ENCODE peak calls at places on chromosomes 1 and 21, in nine cellular contexts. Y is IMR-90, J is AG04450, F is H9, D is SJSA1, E is neural progenitor cell, B is SK-N-SH, T is PC-9, O is HL-60. W is an unnamed sample. For H3K27me3, the result is how much of the 10 kb centered on the place peaks cover.

GRCh38 chr1:248756636-248757035 is 1.1 kb upstream of the LYPD8 start:
- DNase-seq in Y (no peak), J (no peak), F (no peak), D (no peak), E (no peak), B (no peak), T (no peak), O (no peak), W (no peak)

GRCh38 chr1:31625180-31625514 is 7.7 kb downstream of the HCRTR1 start:
- DNase-seq in Y (no peak), J (no peak), F (no peak), D (no peak), E (no peak), B (no peak), T (no peak), O (no peak), W (no peak)

GRCh38 chr1:197733324-197733723 is 42.0 kb downstream of the DENND1B start:
- DNase-seq in Y (no peak), J (no peak), F (no peak), D (no peak), E (peak), B (no peak), T (no peak), O (no peak), W (no peak)

GRCh38 chr1:43172532-43172972 is 422 bp downstream of the CFAP57 start:
- DNase-seq in Y (peak), J (peak), F (peak), D (peak), E (peak), B (peak), T (no peak), O (peak), W (no peak)

GRCh38 chr1:86441581-86441980 is 17.6 kb downstream of the CLCA2 start:
- DNase-seq in Y (no peak), J (no peak), F (no peak), D (no peak), E (no peak), B (no peak), T (no peak), O (peak), W (no peak)

GRCh38 chr1:100249155-100249536 is 488 bp downstream of the DBT start:
- DNase-seq in Y (no peak), J (no peak), F (no peak), D (no peak), E (peak), B (peak), T (no peak), O (peak), W (no peak)

GRCh38 chr21:21085206-21085605 is 87.0 kb downstream of the NCAM2 start:
- DNase-seq in Y (no peak), J (no peak), F (no peak), D (no peak), E (no peak), B (no peak), T (no peak), O (no peak), W (no peak)

GRCh38 chr1:151501474-151501873 is 9.7 kb upstream of the CGN start:
- DNase-seq in Y (no peak), J (no peak), F (no peak), D (no peak), E (no peak), B (no peak), T (no peak), O (no peak), W (no peak)

GRCh38 chr1:217482356-217483102 is 148.4 kb downstream of the GPATCH2 start:
- DNase-seq in Y (peak), J (peak), F (no peak), D (peak), E (no peak), B (no peak), T (no peak), O (peak), W (peak)

GRCh38 chr1:26820784-26821269 is 5.7 kb upstream of the ZDHHC18 start:
- DNase-seq in Y (no peak), J (no peak), F (no peak), D (no peak), E (no peak), B (no peak), T (no peak), O (peak), W (no peak)

GRCh38 chr1:171716620-171717019 is 25.2 kb downstream of the VAMP4 start:
- DNase-seq in Y (peak), J (no peak), F (no peak), D (no peak), E (no peak), B (no peak), T (no peak), O (no peak), W (peak)

GRCh38 chr1:8047686-8048522 is 21.8 kb upstream of the ERRFI1 start:
- DNase-seq in Y (peak), J (no peak), F (no peak), D (no peak), E (no peak), B (peak), T (no peak), O (no peak), W (peak)

GRCh38 chr21:20720623-20721022 is 277.6 kb upstream of the NCAM2 start:
- DNase-seq in Y (no peak), J (no peak), F (no peak), D (no peak), E (no peak), B (no peak), T (no peak), O (no peak), W (peak)

GRCh38 chr1:171484760-171485374 is 463 bp upstream of the PRRC2C start:
- DNase-seq in Y (no peak), J (no peak), F (no peak), D (no peak), E (no peak), B (peak), T (no peak), O (no peak), W (no peak)

GRCh38 chr21:44431300-44431699 is 24.0 kb upstream of the LRRC3 start:
- DNase-seq in Y (no peak), J (no peak), F (peak), D (peak), E (no peak), B (no peak), T (no peak), O (no peak), W (no peak)

GRCh38 chr1:182015360-182015759 is 46.2 kb downstream of the ZNF648 start:
- DNase-seq in Y (no peak), J (no peak), F (no peak), D (no peak), E (no peak), B (peak), T (no peak), O (peak), W (no peak)

GRCh38 chr1:221816899-221817298 is 75.0 kb upstream of the DUSP10 start:
- DNase-seq in Y (peak), J (peak), F (no peak), D (no peak), E (no peak), B (no peak), T (no peak), O (no peak), W (peak)

GRCh38 chr1:2402420-2402819 is 9.9 kb downstream of the PEX10 start:
- DNase-seq in Y (no peak), J (no peak), F (no peak), D (no peak), E (no peak), B (no peak), T (no peak), O (no peak), W (no peak)

GRCh38 chr1:30700528-30701265 is 22.7 kb downstream of the MATN1 start:
- DNase-seq in Y (peak), J (peak), F (no peak), D (peak), E (no peak), B (no peak), T (peak), O (no peak), W (peak)

GRCh38 chr1:245571872-245572294 is 417.1 kb downstream of the KIF26B start:
- DNase-seq in Y (no peak), J (no peak), F (no peak), D (no peak), E (peak), B (peak), T (no peak), O (no peak), W (no peak)

DNA sequence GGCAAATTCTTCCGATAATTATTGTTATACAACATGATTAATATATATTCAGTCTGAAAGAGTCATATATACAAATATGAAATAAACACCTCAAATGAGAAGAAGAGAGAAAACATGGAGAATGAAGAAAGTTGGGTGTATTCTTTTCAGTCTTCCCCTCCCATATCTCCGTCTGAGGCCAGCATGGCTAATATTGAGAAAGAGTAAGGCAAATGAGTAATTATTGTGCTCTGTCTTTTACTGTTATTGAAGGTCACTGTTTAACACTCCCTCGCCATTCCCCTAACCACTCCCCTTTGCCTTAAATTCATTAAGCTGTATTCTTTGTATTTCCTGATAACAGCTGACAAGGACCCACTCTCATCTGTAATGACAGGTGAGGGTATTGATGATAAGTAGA is 46.6 kb upstream of the CACYBP start:
- DNase-seq in Y (no peak), J (no peak), F (no peak), D (no peak), E (no peak), B (no peak), T (no peak), O (no peak), W (no peak)
- H3K27ac ChIP-seq in Y (no peak), J (no peak), F (no peak), D (no peak), E (no peak), B (no peak), T (peak), O (no peak), W (no peak)

GRCh38 chr1:36843027-36843426 is 191.3 kb downstream of the GRIK3 start:
- DNase-seq in Y (no peak), J (no peak), F (no peak), D (no peak), E (no peak), B (no peak), T (no peak), O (no peak), W (no peak)

GRCh38 chr1:36845802-36846201 is 188.5 kb downstream of the GRIK3 start:
- DNase-seq in Y (no peak), J (no peak), F (no peak), D (no peak), E (no peak), B (no peak), T (no peak), O (no peak), W (no peak)

GRCh38 chr1:36843906-36844610 is 190.3 kb downstream of the GRIK3 start:
- DNase-seq in Y (no peak), J (no peak), F (no peak), D (no peak), E (no peak), B (no peak), T (no peak), O (no peak), W (no peak)

GRCh38 chr1:36839485-36839884 is 194.8 kb downstream of the GRIK3 start:
- DNase-seq in Y (no peak), J (no peak), F (no peak), D (no peak), E (no peak), B (no peak), T (no peak), O (no peak), W (no peak)

GRCh38 chr1:36842448-36842847 is 191.9 kb downstream of the GRIK3 start:
- DNase-seq in Y (no peak), J (no peak), F (no peak), D (no peak), E (no peak), B (no peak), T (no peak), O (no peak), W (no peak)
- H3K27me3 ChIP-seq in Y (under half), J (under half), F (under half), D (under half), E (under half), B (under half), T (under half), O (under half), W (under half)

GRCh38 chr1:68322096-68322495 is 89.8 kb upstream of the WLS start:
- DNase-seq in Y (no peak), J (no peak), F (no peak), D (no peak), E (no peak), B (no peak), T (no peak), O (no peak), W (no peak)

GRCh38 chr1:68320349-68320748 is 88.0 kb upstream of the WLS start:
- DNase-seq in Y (no peak), J (no peak), F (peak), D (no peak), E (peak), B (no peak), T (no peak), O (no peak), W (no peak)

GRCh38 chr1:68324316-68324715 is 92.0 kb upstream of the WLS start:
- DNase-seq in Y (no peak), J (no peak), F (no peak), D (no peak), E (no peak), B (no peak), T (no peak), O (no peak), W (no peak)

GRCh38 chr1:68321084-68321685 is 88.9 kb upstream of the WLS start:
- DNase-seq in Y (peak), J (no peak), F (peak), D (peak), E (peak), B (peak), T (peak), O (peak), W (no peak)

DNA sequence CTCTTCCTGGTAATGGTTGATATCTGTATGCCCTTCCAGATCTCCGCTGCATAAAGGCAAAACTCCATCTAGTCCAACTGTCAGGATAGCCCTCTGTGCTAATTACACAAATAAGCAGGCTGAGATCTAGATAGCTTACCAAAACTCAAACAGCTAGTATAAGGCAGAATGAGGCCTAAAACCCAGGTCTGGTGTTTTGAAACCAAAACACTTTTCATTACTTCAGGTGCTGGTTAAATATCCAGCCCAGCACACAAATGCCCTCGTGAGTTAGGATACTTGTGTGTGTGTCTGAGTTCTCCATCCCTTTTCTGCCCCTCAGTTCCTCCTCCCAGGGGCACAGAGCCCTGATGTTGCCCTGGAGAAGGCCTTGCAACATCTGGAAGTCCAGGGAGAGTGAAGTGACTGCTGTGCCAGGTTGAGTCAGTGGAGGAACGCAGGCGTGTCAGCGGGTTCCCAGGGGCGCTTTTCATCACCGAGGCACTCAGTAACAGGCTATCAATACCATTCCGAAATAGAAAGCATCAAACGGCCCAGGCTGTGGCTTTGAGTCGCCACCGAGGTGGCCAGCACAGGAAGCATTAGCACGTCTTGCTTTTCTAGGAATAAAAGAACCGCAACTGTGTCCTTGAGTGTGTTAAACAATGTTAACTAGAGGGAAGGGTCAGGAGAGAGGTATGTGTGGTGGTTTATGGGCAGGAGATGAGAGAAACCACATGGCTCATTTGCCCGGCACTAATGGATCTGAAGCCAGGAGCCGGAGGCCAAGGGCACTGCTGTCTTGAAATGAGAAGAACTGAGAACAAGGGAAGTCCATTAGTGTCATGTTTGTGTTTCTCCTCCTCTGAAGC is 90.7 kb upstream of the WLS start:
- DNase-seq in Y (peak), J (no peak), F (no peak), D (peak), E (no peak), B (peak), T (no peak), O (no peak), W (no peak)
- H3K27ac ChIP-seq in Y (peak), J (peak), F (no peak), D (no peak), E (no peak), B (no peak), T (no peak), O (no peak), W (no peak)

GRCh38 chr1:110603058-110603457 is 3.1 kb downstream of the KCNA2 start:
- DNase-seq in Y (no peak), J (no peak), F (no peak), D (no peak), E (no peak), B (no peak), T (no peak), O (no peak), W (no peak)

GRCh38 chr1:110605901-110606783 is at the start of gene KCNA2:
- DNase-seq in Y (no peak), J (no peak), F (peak), D (no peak), E (peak), B (peak), T (no peak), O (no peak), W (no peak)

GRCh38 chr1:110605446-110605845 is 712 bp downstream of the KCNA2 start:
- DNase-seq in Y (no peak), J (no peak), F (no peak), D (no peak), E (no peak), B (no peak), T (no peak), O (no peak), W (no peak)

GRCh38 chr1:110602466-110602865 is 3.7 kb downstream of the KCNA2 start:
- DNase-seq in Y (no peak), J (no peak), F (no peak), D (no peak), E (no peak), B (no peak), T (no peak), O (no peak), W (no peak)

GRCh38 chr1:110604586-110605148 is 1.5 kb downstream of the KCNA2 start:
- DNase-seq in Y (no peak), J (no peak), F (no peak), D (no peak), E (no peak), B (no peak), T (no peak), O (no peak), W (no peak)
- H3K27me3 ChIP-seq in Y (half or more), J (under half), F (under half), D (half or more), E (half or more), B (half or more), T (half or more), O (under half), W (half or more)

DNA sequence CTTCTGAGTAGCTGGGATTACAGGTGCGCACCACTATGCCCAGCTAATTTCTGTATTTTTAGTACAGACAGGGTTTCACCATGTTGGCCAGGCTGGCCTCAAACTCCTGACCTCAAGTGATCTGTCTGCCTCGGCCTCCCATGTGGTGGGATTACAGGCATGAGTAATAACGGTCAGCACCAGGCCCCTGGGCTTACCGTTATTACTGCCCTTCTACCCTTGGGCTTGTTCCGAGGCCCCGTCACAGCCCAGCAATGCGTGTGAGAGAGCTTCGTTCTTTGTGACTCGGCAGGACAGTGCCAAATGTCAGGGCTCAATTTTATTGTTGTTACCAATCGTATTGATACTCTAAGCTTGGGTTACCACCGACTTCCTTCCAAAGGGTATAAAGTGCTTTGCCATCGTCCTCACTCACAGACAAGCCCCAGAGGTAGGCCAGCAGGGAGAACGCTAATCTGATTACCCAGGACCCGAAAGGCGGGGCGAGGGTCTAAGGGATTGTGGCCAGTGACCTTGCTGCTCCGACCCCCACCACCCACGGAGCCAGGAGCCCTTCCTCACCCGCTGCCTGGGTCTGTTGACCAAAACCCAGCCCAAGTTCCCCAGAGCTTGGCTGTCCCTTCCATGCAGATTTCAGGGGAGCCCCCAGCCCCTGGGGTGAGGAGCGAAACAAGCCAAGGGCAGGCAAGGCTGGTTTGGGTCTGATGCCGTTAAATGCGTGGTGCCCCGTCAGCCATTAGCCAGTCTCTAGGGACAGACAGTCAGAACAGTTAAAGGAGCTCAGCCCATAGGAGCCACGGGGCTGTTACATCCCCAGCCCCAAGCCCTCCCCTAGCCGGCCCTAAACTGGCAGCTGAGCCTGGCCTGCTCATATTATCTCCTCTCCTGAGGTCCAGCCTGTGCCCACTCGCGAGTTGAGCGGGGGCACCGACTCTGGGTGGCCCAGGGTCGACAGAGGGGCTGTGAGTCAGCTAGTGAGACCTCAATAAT is 54.9 kb upstream of the CASZ1 start:
- DNase-seq in Y (no peak), J (no peak), F (no peak), D (no peak), E (no peak), B (no peak), T (no peak), O (no peak), W (no peak)
- H3K27ac ChIP-seq in Y (no peak), J (no peak), F (no peak), D (no peak), E (no peak), B (no peak), T (no peak), O (no peak), W (no peak)

GRCh38 chr1:204288061-204288588 is 71.6 kb downstream of the PLEKHA6 start:
- DNase-seq in Y (no peak), J (no peak), F (peak), D (no peak), E (no peak), B (peak), T (peak), O (peak), W (peak)
- H3K27me3 ChIP-seq in Y (under half), J (under half), F (under half), D (under half), E (under half), B (under half), T (under half), O (under half), W (under half)

GRCh38 chr1:193260056-193260750 is 73.8 kb upstream of the B3GALT2 start:
- DNase-seq in Y (peak), J (peak), F (no peak), D (no peak), E (no peak), B (no peak), T (no peak), O (no peak), W (no peak)
- H3K27ac ChIP-seq in Y (peak), J (no peak), F (no peak), D (no peak), E (no peak), B (no peak), T (no peak), O (no peak), W (no peak)